ENCODE peak calls at places on chromosomes 6 and 20, in eight cellular contexts. F is fibroblast of lung, Y is ovary, U is bronchial epithelial cell, P is GM12865, Q is prostate gland, M is GM06990, H is tibial artery. W is an unnamed sample.

GRCh38 chr20:61963885-61964674 is 101.6 kb downstream of the TAF4 start:
- DNase-seq in F (no peak), Y (peak), U (no peak), P (no peak), Q (no peak), M (no peak), H (no peak), W (no peak)

GRCh38 chr6:5746392-5747140 is 260.2 kb downstream of the NRN1 start:
- DNase-seq in F (no peak), Y (no peak), U (peak), P (no peak), Q (no peak), M (no peak), H (no peak), W (peak)

GRCh38 chr6:35164277-35164676 is 23.1 kb upstream of the TCP11 start:
- DNase-seq in F (no peak), Y (no peak), U (no peak), P (no peak), Q (no peak), M (no peak), H (no peak), W (no peak)

GRCh38 chr6:89944826-89945407 is 50.6 kb downstream of the GJA10 start:
- DNase-seq in F (peak), Y (no peak), U (peak), P (peak), Q (no peak), M (no peak), H (no peak), W (no peak)

GRCh38 chr6:25717856-25718740 is 36.4 kb upstream of the SLC17A4 start:
- DNase-seq in F (peak), Y (no peak), U (peak), P (peak), Q (peak), M (no peak), H (no peak), W (peak)

GRCh38 chr6:30615958-30616810 is 859 bp downstream of the PPP1R10 start:
- DNase-seq in F (peak), Y (no peak), U (no peak), P (peak), Q (no peak), M (peak), H (no peak), W (no peak)

GRCh38 chr20:58851969-58852458 is 502 bp upstream of the GNAS start:
- DNase-seq in F (no peak), Y (no peak), U (no peak), P (no peak), Q (no peak), M (peak), H (no peak), W (no peak)

GRCh38 chr6:115271434-115271833 is 789.3 kb downstream of the FRK start:
- DNase-seq in F (no peak), Y (no peak), U (no peak), P (no peak), Q (no peak), M (no peak), H (no peak), W (no peak)

GRCh38 chr20:14191559-14191958 is 145.9 kb downstream of the FLRT3 start:
- DNase-seq in F (no peak), Y (no peak), U (no peak), P (no peak), Q (no peak), M (no peak), H (no peak), W (no peak)

GRCh38 chr20:14197097-14197496 is 140.3 kb downstream of the FLRT3 start:
- DNase-seq in F (no peak), Y (no peak), U (no peak), P (no peak), Q (no peak), M (no peak), H (no peak), W (no peak)

GRCh38 chr20:14189794-14190402 is 147.5 kb downstream of the FLRT3 start:
- DNase-seq in F (peak), Y (no peak), U (peak), P (peak), Q (peak), M (no peak), H (no peak), W (peak)

GRCh38 chr20:14193885-14194284 is 143.5 kb downstream of the FLRT3 start:
- DNase-seq in F (no peak), Y (no peak), U (peak), P (no peak), Q (no peak), M (no peak), H (no peak), W (no peak)

DNA sequence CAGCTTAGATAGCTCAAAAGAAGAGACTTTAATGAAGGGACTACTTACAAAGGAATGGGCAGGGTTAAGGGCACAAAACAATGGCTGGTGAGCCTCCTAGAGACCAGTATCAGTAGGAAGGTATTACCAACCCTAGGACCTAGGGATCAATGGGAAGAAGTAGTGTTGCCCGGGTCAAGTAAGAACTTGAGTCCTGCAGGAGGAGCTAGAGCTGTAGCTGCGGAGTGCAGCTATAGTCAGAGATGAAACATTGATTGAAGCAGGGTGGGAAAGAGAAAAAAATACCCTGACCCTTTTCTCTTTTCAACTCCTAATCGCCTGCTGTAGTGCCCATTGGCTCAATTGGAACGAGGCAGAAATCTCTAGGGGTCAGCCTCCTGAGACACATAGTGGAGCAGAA is 144.0 kb downstream of the FLRT3 start:
- DNase-seq in F (no peak), Y (no peak), U (no peak), P (no peak), Q (no peak), M (no peak), H (no peak), W (no peak)
- TF ChIP-seq CTCF in F (no peak), Y (no peak), U (no peak), P (no peak), Q (no peak), M (no peak), H (no peak), W (no peak)

GRCh38 chr6:108363756-108364356 is 69.0 kb downstream of the AFG1L start:
- DNase-seq in F (no peak), Y (no peak), U (peak), P (peak), Q (no peak), M (no peak), H (no peak), W (no peak)
- H3K4me3 ChIP-seq in F (no peak), Y (no peak), U (no peak), P (no peak), Q (no peak), M (no peak), H (no peak), W (no peak)

GRCh38 chr6:15327271-15327670 is 81.4 kb downstream of the JARID2 start:
- DNase-seq in F (no peak), Y (no peak), U (peak), P (peak), Q (no peak), M (peak), H (no peak), W (no peak)
- TF ChIP-seq CTCF in F (peak), Y (no peak), U (no peak), P (peak), Q (no peak), M (peak), H (no peak), W (no peak)

GRCh38 chr6:45555981-45556771 is 178.4 kb upstream of the SUPT3H start:
- DNase-seq in F (peak), Y (peak), U (peak), P (no peak), Q (peak), M (no peak), H (no peak), W (peak)
- H3K4me3 ChIP-seq in F (peak), Y (peak), U (no peak), P (no peak), Q (peak), M (no peak), H (peak), W (peak)

W was measured in HFF-Myc.